ENCODE peak calls at places on chromosomes 2 and 18, in six cellular contexts. T, Z, E, Q, I and S are unnamed samples.
A peak's percentile ranks its signal among the peaks of the same experiment; 100 is the strongest.

GRCh38 chr2:170716851-170717598 is 1.9 kb downstream of the SP5 start:
- DNase-seq in Q (peak; percentile 58), Z (peak; percentile 80), T (peak; percentile 33), E (no peak), I (peak; percentile 55), S (peak; percentile 37)

GRCh38 chr2:160869411-160869810 is 290.8 kb upstream of the TANK start:
- DNase-seq in Q (no peak), E (no peak), T (no peak), Z (no peak), I (no peak), S (no peak)

GRCh38 chr2:162912787-162913186 is 74.2 kb upstream of the KCNH7 start:
- DNase-seq in T (no peak), I (no peak), Z (no peak), E (no peak), Q (no peak), S (no peak)

GRCh38 chr2:179917272-179917671 is 55.9 kb upstream of the ZNF385B start:
- DNase-seq in T (no peak), I (no peak), Q (no peak), Z (no peak), E (no peak), S (no peak)

GRCh38 chr2:19883486-19883885 is 18.3 kb downstream of the TTC32 start:
- DNase-seq in Q (no peak), I (peak; percentile 40), T (no peak), E (no peak), Z (no peak), S (no peak)

GRCh38 chr2:217756375-217757107 is 246.3 kb downstream of the TNS1 start:
- DNase-seq in E (peak; percentile 65), Q (peak; percentile 61), I (peak; percentile 73), T (peak; percentile 81), Z (peak; percentile 88), S (peak; percentile 72)

GRCh38 chr18:46226461-46226860 is 122.3 kb downstream of the HAUS1 start:
- DNase-seq in T (no peak), Q (no peak), I (no peak), Z (no peak), E (no peak), S (no peak)

GRCh38 chr2:241795021-241795999 is 13.7 kb upstream of the NEU4 start:
- DNase-seq in I (no peak), E (no peak), T (no peak), Q (no peak), Z (no peak), S (no peak)

GRCh38 chr18:32920796-32921787 is 148.3 kb upstream of the KLHL14 start:
- DNase-seq in Q (no peak), E (no peak), T (no peak), I (no peak), Z (no peak), S (no peak)

GRCh38 chr18:79947881-79948610 is 3.4 kb downstream of the SLC66A2 start:
- DNase-seq in Z (peak; percentile 56), I (peak; percentile 91), T (no peak), Q (peak; percentile 14), E (peak; percentile 45), S (peak; percentile 72)

GRCh38 chr2:67790622-67791021 is 272.2 kb downstream of the C1D start:
- DNase-seq in T (no peak), Z (no peak), I (no peak), Q (no peak), E (no peak), S (no peak)

GRCh38 chr18:1050012-1050657 is 145.5 kb downstream of the ADCYAP1 start:
- DNase-seq in I (no peak), T (no peak), Q (no peak), E (no peak), Z (no peak), S (no peak)

GRCh38 chr2:224747765-224748164 is 31.6 kb upstream of the CCDC195 start:
- DNase-seq in T (no peak), E (no peak), Q (no peak), Z (no peak), I (no peak), S (no peak)

GRCh38 chr2:96532641-96533291 is 3.8 kb upstream of the ARID5A start:
- DNase-seq in I (no peak), Z (peak; percentile 65), T (no peak), E (no peak), Q (no peak), S (no peak)

GRCh38 chr2:26558271-26559043 is 80.5 kb upstream of the OTOF start:
- DNase-seq in Z (peak; percentile 62), Q (no peak), I (no peak), T (peak; percentile 13), E (peak; percentile 40), S (no peak)

GRCh38 chr2:235936493-235936892 is 231.7 kb downstream of the GBX2 start:
- DNase-seq in Z (no peak), T (no peak), I (no peak), E (peak; percentile 25), Q (peak; percentile 2), S (peak; percentile 5)

GRCh38 chr2:235937092-235937491 is 231.1 kb downstream of the GBX2 start:
- DNase-seq in T (no peak), Q (peak; percentile 3), Z (no peak), E (peak; percentile 35), I (no peak), S (no peak)

GRCh38 chr2:235937936-235938335 is 230.2 kb downstream of the GBX2 start:
- DNase-seq in I (no peak), Q (no peak), T (no peak), Z (no peak), E (peak; percentile 43), S (no peak)

GRCh38 chr2:235938611-235939010 is 229.6 kb downstream of the GBX2 start:
- DNase-seq in Z (no peak), T (no peak), E (peak; percentile 15), Q (no peak), I (no peak), S (no peak)

GRCh38 chr2:235937526-235937925 is 230.7 kb downstream of the GBX2 start:
- DNase-seq in Z (no peak), I (no peak), Q (peak; percentile 5), E (peak; percentile 44), T (no peak), S (peak; percentile 10)
- H3K27ac ChIP-seq in Z (no peak overlapping the region), I (no peak overlapping the region), Q (no peak overlapping the region), E (no peak overlapping the region), T (no peak overlapping the region), S (no peak overlapping the region)

DNA sequence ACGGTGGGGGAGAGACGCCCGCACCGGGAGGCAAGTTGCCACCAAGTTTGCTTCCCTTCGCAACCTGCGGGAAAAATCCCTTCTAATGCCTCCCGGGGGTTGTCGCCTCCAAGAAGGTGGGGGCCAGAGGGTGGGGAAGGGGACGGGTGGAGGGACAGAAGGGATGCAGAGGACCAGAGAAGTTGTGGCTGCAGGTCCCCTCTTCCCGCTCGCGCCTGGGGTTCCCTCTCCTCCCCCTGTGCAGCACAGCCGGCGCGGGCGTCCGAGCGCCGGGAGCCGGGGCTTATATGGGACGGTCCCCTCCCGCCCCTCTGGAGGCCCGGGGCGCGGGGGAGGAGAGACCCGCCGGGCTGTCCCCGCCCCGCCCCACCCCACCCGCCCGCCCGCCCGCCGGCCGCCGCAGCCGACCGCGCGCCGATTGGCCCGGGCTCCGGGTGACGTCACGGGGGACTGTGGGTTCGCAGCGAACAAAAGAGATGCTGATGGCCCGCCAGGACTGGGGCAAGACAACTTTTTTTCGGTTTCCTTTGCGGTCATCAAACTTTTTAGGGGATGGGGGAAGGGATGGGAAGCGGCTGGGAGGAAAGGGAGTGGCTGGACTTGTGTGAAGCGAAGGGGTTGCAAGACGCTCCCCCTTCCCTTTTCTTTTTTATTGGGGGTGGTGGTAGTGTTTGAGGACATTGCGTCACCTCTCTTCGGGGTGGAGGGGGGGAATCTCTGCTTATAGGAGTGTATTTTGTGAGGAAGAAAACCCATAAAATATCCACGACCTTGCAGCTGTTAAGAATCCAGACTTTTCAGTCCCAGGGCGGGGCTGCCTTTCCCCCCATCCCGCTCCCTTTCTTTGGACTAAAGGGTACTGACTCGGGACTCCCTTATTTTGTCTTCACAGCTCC is at the start of gene FN1:
- DNase-seq in E (peak; percentile 69), Z (peak; percentile 85), T (peak; percentile 94), Q (peak; percentile 77), I (peak; percentile 69), S (peak; percentile 95)
- TF ChIP-seq POLR2A in E (no peak), Z (no peak), T (no peak), Q (no peak), I (no peak), S (peak; percentile 80)

GRCh38 chr2:184186436-184186835 is 411.9 kb upstream of the ZNF804A start:
- DNase-seq in Z (no peak), Q (no peak), E (no peak), T (no peak), I (no peak), S (no peak)
- H3K9me3 ChIP-seq in Z (peaks cover 16% of the 10 kb centered on the region), Q (peaks cover 4% of the 10 kb centered on the region), E (no peaks in the 10 kb centered on the region), T (no peaks in the 10 kb centered on the region), I (no peaks in the 10 kb centered on the region), S (no peaks in the 10 kb centered on the region)

DNA sequence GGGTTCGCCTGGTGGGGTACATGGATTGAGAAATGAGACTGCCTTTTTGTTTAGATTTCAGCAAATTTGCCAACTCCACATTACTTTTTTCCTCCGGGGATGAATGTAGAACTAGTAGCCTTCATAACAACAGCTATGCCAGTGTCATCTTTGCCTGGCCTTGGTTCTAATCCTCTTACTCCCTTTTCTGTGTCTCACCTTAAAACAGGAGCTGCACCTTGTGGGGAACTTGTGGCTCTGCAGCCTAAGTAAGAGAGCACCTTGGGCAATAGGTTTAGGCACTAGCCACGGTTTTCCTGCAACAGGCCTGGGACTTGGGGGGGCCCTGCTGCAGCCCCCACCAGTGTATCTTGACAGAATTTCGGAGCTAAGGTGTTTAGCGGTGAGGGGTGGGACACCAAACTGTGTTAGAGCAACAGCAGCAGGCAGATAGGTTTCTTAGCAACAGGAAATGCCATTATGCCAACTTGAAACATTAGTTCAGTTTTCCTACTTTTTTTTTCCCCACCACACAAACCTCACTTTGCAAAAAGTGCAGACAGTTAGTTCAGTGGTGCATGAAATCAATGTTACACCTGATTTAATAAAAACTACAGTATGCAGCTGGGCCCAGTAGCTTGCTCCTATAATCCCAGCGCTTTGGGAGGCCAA is 173.7 kb downstream of the PRKCE start:
- DNase-seq in T (no peak), Q (no peak), I (no peak), E (no peak), Z (no peak), S (no peak)
- H3K27ac ChIP-seq in T (peak overlapping the region; percentile 53), Q (peak overlapping the region; percentile 77), I (peak overlapping the region; percentile 81), E (peak overlapping the region; percentile 8), Z (no peak overlapping the region), S (no peak overlapping the region)

DNA sequence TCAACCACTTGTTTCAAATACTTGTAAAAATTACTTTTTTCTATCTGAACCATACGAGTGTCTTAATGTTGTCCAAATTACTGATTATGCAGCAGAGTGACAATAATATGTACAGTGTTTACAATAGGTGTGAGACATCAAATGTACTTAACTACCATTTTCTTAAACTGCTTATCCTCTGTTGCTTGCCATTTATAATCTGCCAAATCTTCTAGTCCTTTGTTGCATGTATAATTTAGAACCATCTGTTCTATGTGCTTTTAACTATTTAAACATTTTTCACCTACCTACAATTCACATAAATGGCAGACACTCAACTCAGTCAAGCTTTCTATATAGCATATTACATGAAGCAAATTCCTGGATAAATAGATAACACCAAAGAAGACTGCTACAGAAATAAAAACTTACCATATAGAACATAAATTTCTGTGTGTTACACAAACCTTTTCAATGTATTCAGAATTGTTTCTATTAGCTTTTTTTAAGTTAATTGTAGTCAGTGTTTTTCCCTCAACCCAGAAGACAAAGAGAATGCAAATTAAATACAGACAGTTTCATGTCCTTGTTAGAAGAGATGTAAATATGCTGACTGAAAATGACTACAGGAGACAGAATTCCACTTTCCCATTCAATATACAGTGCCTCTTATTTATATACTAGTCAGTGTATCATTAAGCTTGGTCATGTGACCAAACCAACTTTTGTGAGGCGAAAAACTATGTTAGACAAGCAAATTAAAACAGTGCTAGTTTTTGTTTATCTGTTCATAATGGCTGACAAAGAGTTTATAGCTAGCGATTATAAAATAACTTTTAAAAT is 2.6 kb downstream of the BAZ2B start:
- DNase-seq in E (no peak), Q (no peak), I (no peak), T (no peak), Z (no peak), S (no peak)
- TF ChIP-seq POLR2A in E (no peak), Q (no peak), I (no peak), T (no peak), Z (no peak), S (no peak)

GRCh38 chr2:175612280-175612679 is 389.8 kb downstream of the LNPK start:
- DNase-seq in E (no peak), Z (no peak), Q (no peak), T (no peak), I (no peak), S (no peak)
- H3K9me3 ChIP-seq in E (no peaks in the 10 kb centered on the region), Z (no peaks in the 10 kb centered on the region), Q (no peaks in the 10 kb centered on the region), T (no peaks in the 10 kb centered on the region), I (no peaks in the 10 kb centered on the region), S (no peaks in the 10 kb centered on the region)